ENCODE peak calls at places on chromosomes 1 and 21, in seven cellular contexts. P is fibroblast of lung, T is neuronal stem cell, J is transverse colon, E is astrocyte, D is H1, C is body of pancreas. K is an unnamed sample.

GRCh38 chr1:16605532-16605931 is 7.8 kb downstream of the NBPF1 start:
- DNase-seq in P (no peak), T (no peak), D (no peak), C (no peak), J (no peak), E (no peak), K (no peak)

GRCh38 chr1:162023547-162024501 is at the start of gene OLFML2B:
- DNase-seq in J (peak; percentile 60), E (peak; percentile 78), T (peak; percentile 73), D (peak; percentile 88), P (peak; percentile 82), C (peak; percentile 58), K (peak; percentile 68)

GRCh38 chr1:155929057-155929456 is 5.2 kb downstream of the KHDC4 start:
- DNase-seq in E (peak; percentile 37), D (no peak), C (no peak), T (no peak), P (peak; percentile 50), J (no peak), K (no peak)

GRCh38 chr1:183739082-183739481 is 65.8 kb upstream of the RGL1 start:
- DNase-seq in C (no peak), T (no peak), D (no peak), E (no peak), P (no peak), J (no peak), K (no peak)

GRCh38 chr1:204576422-204576821 is 60.2 kb downstream of the MDM4 start:
- DNase-seq in C (no peak), P (no peak), J (no peak), T (no peak), E (no peak), D (no peak), K (no peak)

GRCh38 chr1:72060466-72060865 is 221.9 kb downstream of the NEGR1 start:
- DNase-seq in E (no peak), D (no peak), J (no peak), T (no peak), P (no peak), C (no peak), K (no peak)

GRCh38 chr1:19385869-19386591 is 73.9 kb downstream of the SLC66A1 start:
- DNase-seq in E (peak; percentile 62), P (peak; percentile 71), J (peak; percentile 73), C (peak; percentile 63), T (no peak), D (no peak), K (no peak)

GRCh38 chr1:22572778-22573177 is 9.5 kb downstream of the EPHA8 start:
- DNase-seq in P (no peak), C (no peak), T (no peak), E (no peak), J (no peak), D (no peak), K (no peak)

GRCh38 chr1:2358651-2359640 is 32.4 kb downstream of the MORN1 start:
- DNase-seq in J (no peak), E (no peak), D (no peak), T (no peak), P (no peak), C (no peak), K (no peak)

GRCh38 chr1:53893999-53894636 is at the start of gene DIO1:
- DNase-seq in E (no peak), T (no peak), J (no peak), C (no peak), D (no peak), P (no peak), K (no peak)

DNA sequence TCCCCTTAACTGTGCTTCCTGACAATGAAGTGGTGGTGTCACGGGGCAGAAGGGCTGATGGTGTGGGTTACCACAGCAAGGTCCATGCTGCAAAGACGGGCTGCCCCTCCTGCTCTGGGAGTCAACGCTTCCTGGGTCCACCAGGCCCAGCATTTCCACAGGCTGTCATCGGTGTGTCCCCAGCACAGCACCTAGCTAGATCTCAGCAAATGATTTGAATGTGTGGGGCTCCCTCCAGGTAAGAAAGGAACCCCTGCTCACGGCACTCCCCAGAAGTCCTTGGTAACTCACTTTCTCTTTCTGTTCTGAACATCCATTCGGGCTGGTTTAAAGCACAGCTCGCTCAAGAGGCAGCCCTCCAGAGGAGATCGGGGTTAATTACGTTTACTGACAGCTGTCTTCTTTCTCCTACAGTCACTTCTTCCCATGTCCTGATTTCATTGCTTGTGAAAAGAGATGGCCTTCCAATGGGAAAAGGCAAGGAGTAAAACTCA is 27.3 kb downstream of the HIVEP3 start:
- DNase-seq in J (peak; percentile 30), D (no peak), T (no peak), E (no peak), P (peak; percentile 19), C (peak; percentile 40), K (no peak)
- H3K4me3 ChIP-seq in J (peak overlapping the region; percentile 31), D (no peak overlapping the region), T (no peak overlapping the region), E (peak overlapping the region; percentile 11), P (peak overlapping the region; percentile 25), C (no peak overlapping the region), K (no peak overlapping the region)

DNA sequence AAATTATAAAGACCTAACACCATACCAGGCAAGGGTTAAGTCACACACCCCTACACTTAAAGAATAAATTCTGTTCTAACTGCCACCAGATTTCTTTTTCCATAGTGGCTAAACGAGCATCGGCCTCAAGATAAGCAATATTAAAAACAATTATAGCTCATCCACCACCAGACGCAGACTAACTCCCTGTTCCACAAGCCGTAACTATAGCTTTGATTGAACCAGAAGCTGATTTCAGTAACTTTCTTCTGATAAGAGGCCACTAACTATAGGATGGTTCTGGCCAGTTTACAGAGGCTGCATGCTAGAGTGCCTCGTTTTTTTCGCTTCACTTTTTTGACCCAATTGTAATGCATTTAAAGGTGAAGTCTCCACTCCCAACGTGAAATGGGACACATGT is 238.8 kb downstream of the MRPL39 start:
- DNase-seq in C (no peak), P (no peak), E (no peak), T (no peak), J (no peak), D (no peak), K (no peak)
- H3K9me3 ChIP-seq in C (no peaks in the 10 kb centered on the region), P (no peaks in the 10 kb centered on the region), E (no peaks in the 10 kb centered on the region), T (no peaks in the 10 kb centered on the region), J (no peaks in the 10 kb centered on the region), D (no peaks in the 10 kb centered on the region), K (no peaks in the 10 kb centered on the region)

DNA sequence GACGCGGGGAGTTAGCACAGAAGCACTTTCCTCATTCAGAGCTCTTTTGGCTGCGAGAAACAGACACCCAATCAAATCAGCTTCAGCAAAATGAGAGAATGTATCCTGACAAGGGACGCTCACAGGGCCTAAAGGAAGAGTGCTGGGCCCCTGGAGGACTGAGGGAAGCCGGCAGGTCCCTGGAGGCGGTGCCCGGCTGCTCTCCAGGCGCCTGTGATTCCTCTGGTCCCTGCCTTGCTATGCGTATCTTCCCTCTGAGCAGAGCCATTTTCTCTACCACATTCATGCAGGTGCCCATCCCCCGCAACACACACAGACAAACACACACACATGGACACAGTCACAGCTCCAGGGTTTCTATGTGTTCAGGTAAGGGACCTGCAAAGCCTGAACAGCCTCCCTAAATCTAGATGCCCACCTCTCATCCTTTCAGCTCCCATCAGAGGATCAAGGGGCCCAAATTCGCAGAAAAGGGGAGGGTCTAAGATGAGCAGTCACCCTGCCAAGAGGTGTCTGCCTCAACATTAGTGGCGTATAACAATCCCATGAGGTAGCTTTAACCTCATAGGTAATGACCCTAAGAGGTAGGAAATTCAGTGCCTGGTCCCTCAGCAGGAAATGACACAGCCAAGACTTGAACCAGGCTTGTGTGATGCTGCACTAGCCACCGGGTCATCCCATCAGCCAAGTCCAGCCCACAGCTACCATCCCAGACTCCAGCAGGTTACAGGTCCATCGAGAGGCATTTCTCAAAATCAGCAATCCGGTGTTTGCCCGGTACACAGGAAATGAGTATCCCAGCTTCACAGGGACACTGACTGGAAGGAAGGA is 29.0 kb downstream of the PTAFR start:
- DNase-seq in E (no peak), D (peak; percentile 54), P (no peak), J (no peak), T (no peak), C (no peak), K (no peak)
- H3K4me3 ChIP-seq in E (no peak overlapping the region), D (no peak overlapping the region), P (no peak overlapping the region), J (no peak overlapping the region), T (no peak overlapping the region), C (no peak overlapping the region), K (no peak overlapping the region)

DNA sequence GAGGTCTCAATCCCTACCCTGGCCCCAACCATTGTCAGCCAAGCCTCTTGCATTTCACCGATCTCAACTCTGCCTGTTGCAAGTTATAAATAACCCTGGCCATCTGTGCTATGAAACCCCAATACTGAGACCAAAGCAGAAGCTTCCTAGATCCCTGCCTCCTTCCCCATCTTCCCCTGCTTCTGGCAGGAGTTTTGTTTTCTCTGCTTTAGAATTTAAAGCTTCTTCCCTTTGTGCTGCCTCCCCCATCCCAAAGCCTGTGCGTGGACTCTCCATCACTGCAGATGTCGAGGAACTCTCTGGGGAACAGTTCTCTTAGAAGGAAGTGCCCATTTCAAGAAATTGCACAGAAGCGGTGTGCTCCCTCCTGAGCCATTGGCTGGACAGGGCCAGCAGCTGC is 17.4 kb upstream of the MYOG start:
- DNase-seq in J (no peak), D (no peak), T (no peak), E (no peak), C (no peak), P (no peak), K (no peak)
- H3K9me3 ChIP-seq in J (no peaks in the 10 kb centered on the region), D (peaks cover 4% of the 10 kb centered on the region), T (no peaks in the 10 kb centered on the region), E (no peaks in the 10 kb centered on the region), C (no peaks in the 10 kb centered on the region), P (no peaks in the 10 kb centered on the region), K (peaks cover 11% of the 10 kb centered on the region)

GRCh38 chr1:15248238-15248637 is 1.2 kb downstream of the FHAD1 start:
- DNase-seq in D (no peak), E (no peak), P (no peak), T (no peak), J (no peak), C (no peak), K (no peak)

GRCh38 chr1:15249032-15249601 is 2.1 kb downstream of the FHAD1 start:
- DNase-seq in D (no peak), P (peak; percentile 39), C (no peak), E (peak; percentile 29), T (no peak), J (no peak), K (no peak)

GRCh38 chr1:15245593-15246325 is 1.3 kb upstream of the FHAD1 start:
- DNase-seq in T (no peak), C (peak; percentile 55), E (peak; percentile 32), J (no peak), P (peak; percentile 44), D (no peak), K (no peak)

GRCh38 chr1:15244813-15245212 is 2.2 kb upstream of the FHAD1 start:
- DNase-seq in T (no peak), P (no peak), E (no peak), J (no peak), C (no peak), D (no peak), K (no peak)

GRCh38 chr1:15246960-15247614 is at the start of gene FHAD1:
- DNase-seq in T (peak; percentile 77), P (peak; percentile 53), D (peak; percentile 94), C (peak; percentile 80), E (peak; percentile 22), J (peak; percentile 70), K (peak; percentile 16)
- H3K4me3 ChIP-seq in T (peak within 1 kb of the TSS; percentile 34), P (peak within 1 kb of the TSS; percentile 25), D (peak within 1 kb of the TSS; percentile 83), C (peak within 1 kb of the TSS; percentile 12), E (peak within 1 kb of the TSS; percentile 48), J (peak within 1 kb of the TSS; percentile 59), K (peak within 1 kb of the TSS; percentile 18)

DNA sequence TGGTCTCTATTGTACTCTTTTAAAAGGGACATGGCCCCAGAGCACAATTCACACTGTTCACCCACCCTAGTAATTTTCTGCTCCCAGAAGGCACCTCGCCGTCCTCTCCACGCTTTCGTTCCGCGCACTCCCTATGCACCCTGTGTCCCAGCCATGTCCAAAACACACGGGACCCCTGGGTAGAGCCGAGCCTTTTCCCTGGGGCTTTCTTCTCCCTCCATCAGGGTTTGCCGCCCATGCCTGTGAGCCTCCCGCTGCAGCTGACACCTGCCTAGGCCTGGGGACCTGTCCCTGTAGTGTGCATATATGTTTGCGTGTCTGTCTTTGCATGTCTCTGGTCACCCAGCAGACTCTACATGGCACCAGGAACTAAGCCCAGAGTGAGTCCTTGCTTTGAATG is 302.7 kb downstream of the PCP4 start:
- DNase-seq in C (no peak), D (no peak), J (no peak), T (no peak), P (no peak), E (no peak), K (no peak)
- H3K9me3 ChIP-seq in C (no peaks in the 10 kb centered on the region), D (no peaks in the 10 kb centered on the region), J (no peaks in the 10 kb centered on the region), T (no peaks in the 10 kb centered on the region), P (no peaks in the 10 kb centered on the region), E (no peaks in the 10 kb centered on the region), K (no peaks in the 10 kb centered on the region)